ENCODE peak calls at places on chromosomes 12 and 14, in eight cellular contexts. One of them, this sample, is unnamed.

GRCh38 chr14:99215277-99215676 is 56.7 kb downstream of the BCL11B start:
- DNase-seq in transverse colon: no peak
- DNase-seq in activated gamma-delta T cell: no peak
- DNase-seq in ascending aorta: no peak
- DNase-seq in AG09309: peak; percentile 10
- DNase-seq in nephron progenitor cell: no peak
- DNase-seq in effector memory CD4-positive, alpha-beta T cell: no peak
- DNase-seq in tibial artery: no peak
- DNase-seq in this sample: peak; percentile 53

GRCh38 chr14:67411820-67412421 is at the start of gene PLEK2:
- DNase-seq in transverse colon: peak; percentile 90
- DNase-seq in activated gamma-delta T cell: no peak
- DNase-seq in ascending aorta: no peak
- DNase-seq in AG09309: no peak
- DNase-seq in nephron progenitor cell: no peak
- DNase-seq in effector memory CD4-positive, alpha-beta T cell: peak; percentile 22
- DNase-seq in tibial artery: no peak
- DNase-seq in this sample: no peak

GRCh38 chr12:42484996-42485395 is 104.5 kb downstream of the PRICKLE1 start:
- DNase-seq in transverse colon: no peak
- DNase-seq in activated gamma-delta T cell: no peak
- DNase-seq in ascending aorta: no peak
- DNase-seq in AG09309: no peak
- DNase-seq in nephron progenitor cell: no peak
- DNase-seq in effector memory CD4-positive, alpha-beta T cell: no peak
- DNase-seq in tibial artery: no peak
- DNase-seq in this sample: no peak

GRCh38 chr12:100826323-100826722 is 31.7 kb downstream of the ANO4 start:
- DNase-seq in transverse colon: peak; percentile 17
- DNase-seq in activated gamma-delta T cell: no peak
- DNase-seq in ascending aorta: no peak
- DNase-seq in AG09309: no peak
- DNase-seq in nephron progenitor cell: peak; percentile 83
- DNase-seq in effector memory CD4-positive, alpha-beta T cell: no peak
- DNase-seq in tibial artery: no peak
- DNase-seq in this sample: peak; percentile 11

GRCh38 chr12:83796527-83796926 is 1109.8 kb downstream of the TMTC2 start:
- DNase-seq in transverse colon: no peak
- DNase-seq in activated gamma-delta T cell: no peak
- DNase-seq in ascending aorta: no peak
- DNase-seq in AG09309: no peak
- DNase-seq in nephron progenitor cell: no peak
- DNase-seq in effector memory CD4-positive, alpha-beta T cell: no peak
- DNase-seq in tibial artery: no peak
- DNase-seq in this sample: no peak

GRCh38 chr12:6662602-6662905 is 365 bp downstream of the ING4 start:
- DNase-seq in transverse colon: no peak
- DNase-seq in activated gamma-delta T cell: no peak
- DNase-seq in ascending aorta: no peak
- DNase-seq in AG09309: no peak
- DNase-seq in nephron progenitor cell: no peak
- DNase-seq in effector memory CD4-positive, alpha-beta T cell: no peak
- DNase-seq in tibial artery: no peak
- DNase-seq in this sample: no peak

GRCh38 chr12:47983541-47984115 is 20.2 kb downstream of the TMEM106C start:
- DNase-seq in transverse colon: no peak
- DNase-seq in activated gamma-delta T cell: no peak
- DNase-seq in ascending aorta: no peak
- DNase-seq in AG09309: no peak
- DNase-seq in nephron progenitor cell: no peak
- DNase-seq in effector memory CD4-positive, alpha-beta T cell: no peak
- DNase-seq in tibial artery: peak; percentile 37
- DNase-seq in this sample: no peak

GRCh38 chr12:97300431-97300830 is 162.2 kb upstream of the RMST start:
- DNase-seq in transverse colon: no peak
- DNase-seq in activated gamma-delta T cell: no peak
- DNase-seq in ascending aorta: no peak
- DNase-seq in AG09309: no peak
- DNase-seq in nephron progenitor cell: no peak
- DNase-seq in effector memory CD4-positive, alpha-beta T cell: no peak
- DNase-seq in tibial artery: no peak
- DNase-seq in this sample: no peak

GRCh38 chr14:68655021-68655811 is 137.7 kb downstream of the ZFP36L1 start:
- DNase-seq in transverse colon: no peak
- DNase-seq in activated gamma-delta T cell: no peak
- DNase-seq in ascending aorta: no peak
- DNase-seq in AG09309: no peak
- DNase-seq in nephron progenitor cell: no peak
- DNase-seq in effector memory CD4-positive, alpha-beta T cell: no peak
- DNase-seq in tibial artery: peak; percentile 54
- DNase-seq in this sample: no peak

GRCh38 chr14:69105326-69105725 is 47.6 kb downstream of the DCAF5 start:
- DNase-seq in transverse colon: no peak
- DNase-seq in activated gamma-delta T cell: no peak
- DNase-seq in ascending aorta: no peak
- DNase-seq in AG09309: no peak
- DNase-seq in nephron progenitor cell: no peak
- DNase-seq in effector memory CD4-positive, alpha-beta T cell: no peak
- DNase-seq in tibial artery: no peak
- DNase-seq in this sample: peak; percentile 64

GRCh38 chr12:1797011-1797901 is 23.1 kb upstream of the LRTM2 start:
- DNase-seq in transverse colon: peak; percentile 78
- DNase-seq in activated gamma-delta T cell: peak; percentile 50
- DNase-seq in ascending aorta: no peak
- DNase-seq in AG09309: no peak
- DNase-seq in nephron progenitor cell: no peak
- DNase-seq in effector memory CD4-positive, alpha-beta T cell: peak; percentile 44
- DNase-seq in tibial artery: peak; percentile 74
- DNase-seq in this sample: no peak

GRCh38 chr14:44317433-44317746 is 189.7 kb downstream of the FSCB start:
- DNase-seq in transverse colon: no peak
- DNase-seq in activated gamma-delta T cell: no peak
- DNase-seq in ascending aorta: no peak
- DNase-seq in AG09309: no peak
- DNase-seq in nephron progenitor cell: no peak
- DNase-seq in effector memory CD4-positive, alpha-beta T cell: no peak
- DNase-seq in tibial artery: no peak
- DNase-seq in this sample: no peak

GRCh38 chr14:71202881-71203280 is 295.6 kb downstream of the PCNX1 start:
- DNase-seq in transverse colon: no peak
- DNase-seq in activated gamma-delta T cell: no peak
- DNase-seq in ascending aorta: no peak
- DNase-seq in AG09309: no peak
- DNase-seq in nephron progenitor cell: no peak
- DNase-seq in effector memory CD4-positive, alpha-beta T cell: no peak
- DNase-seq in tibial artery: no peak
- DNase-seq in this sample: peak; percentile 9

GRCh38 chr12:3035815-3036702 is 41.1 kb upstream of the TSPAN9 start:
- DNase-seq in transverse colon: no peak
- DNase-seq in activated gamma-delta T cell: no peak
- DNase-seq in ascending aorta: no peak
- DNase-seq in AG09309: no peak
- DNase-seq in nephron progenitor cell: no peak
- DNase-seq in effector memory CD4-positive, alpha-beta T cell: no peak
- DNase-seq in tibial artery: no peak
- DNase-seq in this sample: peak; percentile 26

GRCh38 chr12:34292736-34293625 is 270.7 kb downstream of the ALG10 start:
- DNase-seq in transverse colon: peak; percentile 1
- DNase-seq in activated gamma-delta T cell: no peak
- DNase-seq in ascending aorta: no peak
- DNase-seq in AG09309: no peak
- DNase-seq in nephron progenitor cell: no peak
- DNase-seq in effector memory CD4-positive, alpha-beta T cell: no peak
- DNase-seq in tibial artery: peak; percentile 47
- DNase-seq in this sample: no peak

GRCh38 chr14:56795284-56795622 is 15.0 kb downstream of the OTX2 start:
- DNase-seq in transverse colon: no peak
- DNase-seq in activated gamma-delta T cell: no peak
- DNase-seq in ascending aorta: no peak
- DNase-seq in AG09309: no peak
- DNase-seq in nephron progenitor cell: no peak
- DNase-seq in effector memory CD4-positive, alpha-beta T cell: no peak
- DNase-seq in tibial artery: no peak
- DNase-seq in this sample: no peak

GRCh38 chr14:76083796-76084195 is 67.9 kb upstream of the GPATCH2L start:
- DNase-seq in transverse colon: no peak
- DNase-seq in activated gamma-delta T cell: no peak
- DNase-seq in ascending aorta: no peak
- DNase-seq in AG09309: no peak
- DNase-seq in nephron progenitor cell: no peak
- DNase-seq in effector memory CD4-positive, alpha-beta T cell: no peak
- DNase-seq in tibial artery: no peak
- DNase-seq in this sample: no peak

GRCh38 chr14:70168401-70168800 is 20.4 kb downstream of the SLC8A3 start:
- DNase-seq in transverse colon: no peak
- DNase-seq in activated gamma-delta T cell: no peak
- DNase-seq in ascending aorta: no peak
- DNase-seq in AG09309: no peak
- DNase-seq in nephron progenitor cell: no peak
- DNase-seq in effector memory CD4-positive, alpha-beta T cell: no peak
- DNase-seq in tibial artery: no peak
- DNase-seq in this sample: no peak

GRCh38 chr12:4855121-4855924 is 54.4 kb upstream of the KCNA1 start:
- DNase-seq in transverse colon: peak; percentile 57
- DNase-seq in activated gamma-delta T cell: no peak
- DNase-seq in ascending aorta: no peak
- DNase-seq in AG09309: peak; percentile 52
- DNase-seq in nephron progenitor cell: peak; percentile 66
- DNase-seq in effector memory CD4-positive, alpha-beta T cell: no peak
- DNase-seq in tibial artery: no peak
- DNase-seq in this sample: peak; percentile 80

GRCh38 chr14:104707629-104708595 is 16.1 kb upstream of the ADSS1 start:
- DNase-seq in transverse colon: no peak
- DNase-seq in activated gamma-delta T cell: no peak
- DNase-seq in ascending aorta: no peak
- DNase-seq in AG09309: no peak
- DNase-seq in nephron progenitor cell: no peak
- DNase-seq in effector memory CD4-positive, alpha-beta T cell: no peak
- DNase-seq in tibial artery: no peak
- DNase-seq in this sample: no peak